ENCODE peak calls at places on chromosomes 16 and 17, in six cellular contexts. One of them, this sample, is unnamed.

GRCh38 chr17:75266315-75267145 is 4.5 kb downstream of the MIF4GD start:
- DNase-seq in ecto neural progenitor cell: no peak
- DNase-seq in right cardiac atrium: no peak
- DNase-seq in effector memory CD4-positive, alpha-beta T cell: no peak
- DNase-seq in heart right ventricle: no peak
- DNase-seq in activated T-helper 1 cell treated with anti-CD3 and anti-CD28 coated beads, Interleukin-2, amount 50 U/mL, for 16 hours: no peak
- DNase-seq in this sample: no peak

GRCh38 chr16:69105501-69106361 is at the start of gene HAS3:
- DNase-seq in ecto neural progenitor cell: peak; percentile 84
- DNase-seq in right cardiac atrium: peak; percentile 53
- DNase-seq in effector memory CD4-positive, alpha-beta T cell: no peak
- DNase-seq in heart right ventricle: no peak
- DNase-seq in activated T-helper 1 cell treated with anti-CD3 and anti-CD28 coated beads, Interleukin-2, amount 50 U/mL, for 16 hours: no peak
- DNase-seq in this sample: no peak

GRCh38 chr17:82283208-82283749 is 9.8 kb upstream of the CSNK1D start:
- DNase-seq in ecto neural progenitor cell: no peak
- DNase-seq in right cardiac atrium: no peak
- DNase-seq in effector memory CD4-positive, alpha-beta T cell: no peak
- DNase-seq in heart right ventricle: no peak
- DNase-seq in activated T-helper 1 cell treated with anti-CD3 and anti-CD28 coated beads, Interleukin-2, amount 50 U/mL, for 16 hours: no peak
- DNase-seq in this sample: no peak

GRCh38 chr16:1958715-1959268 is 546 bp upstream of the NDUFB10 start:
- DNase-seq in ecto neural progenitor cell: no peak
- DNase-seq in right cardiac atrium: peak; percentile 44
- DNase-seq in effector memory CD4-positive, alpha-beta T cell: no peak
- DNase-seq in heart right ventricle: no peak
- DNase-seq in activated T-helper 1 cell treated with anti-CD3 and anti-CD28 coated beads, Interleukin-2, amount 50 U/mL, for 16 hours: no peak
- DNase-seq in this sample: no peak

GRCh38 chr17:45307290-45308015 is 9.4 kb downstream of the MAP3K14 start:
- DNase-seq in ecto neural progenitor cell: no peak
- DNase-seq in right cardiac atrium: no peak
- DNase-seq in effector memory CD4-positive, alpha-beta T cell: no peak
- DNase-seq in heart right ventricle: no peak
- DNase-seq in activated T-helper 1 cell treated with anti-CD3 and anti-CD28 coated beads, Interleukin-2, amount 50 U/mL, for 16 hours: no peak
- DNase-seq in this sample: no peak

GRCh38 chr16:17768257-17768656 is 297.5 kb upstream of the XYLT1 start:
- DNase-seq in ecto neural progenitor cell: no peak
- DNase-seq in right cardiac atrium: no peak
- DNase-seq in effector memory CD4-positive, alpha-beta T cell: no peak
- DNase-seq in heart right ventricle: no peak
- DNase-seq in activated T-helper 1 cell treated with anti-CD3 and anti-CD28 coated beads, Interleukin-2, amount 50 U/mL, for 16 hours: no peak
- DNase-seq in this sample: no peak

GRCh38 chr17:72419866-72420774 is 299.3 kb downstream of the SOX9 start:
- DNase-seq in ecto neural progenitor cell: no peak
- DNase-seq in right cardiac atrium: no peak
- DNase-seq in effector memory CD4-positive, alpha-beta T cell: no peak
- DNase-seq in heart right ventricle: no peak
- DNase-seq in activated T-helper 1 cell treated with anti-CD3 and anti-CD28 coated beads, Interleukin-2, amount 50 U/mL, for 16 hours: no peak
- DNase-seq in this sample: no peak

GRCh38 chr17:19244357-19244756 is 7.2 kb downstream of the EPN2 start:
- DNase-seq in ecto neural progenitor cell: no peak
- DNase-seq in right cardiac atrium: no peak
- DNase-seq in effector memory CD4-positive, alpha-beta T cell: no peak
- DNase-seq in heart right ventricle: no peak
- DNase-seq in activated T-helper 1 cell treated with anti-CD3 and anti-CD28 coated beads, Interleukin-2, amount 50 U/mL, for 16 hours: no peak
- DNase-seq in this sample: no peak

GRCh38 chr16:74501484-74502479 is 80.5 kb upstream of the CLEC18B start:
- DNase-seq in ecto neural progenitor cell: no peak
- DNase-seq in right cardiac atrium: no peak
- DNase-seq in effector memory CD4-positive, alpha-beta T cell: no peak
- DNase-seq in heart right ventricle: peak; percentile 9
- DNase-seq in activated T-helper 1 cell treated with anti-CD3 and anti-CD28 coated beads, Interleukin-2, amount 50 U/mL, for 16 hours: no peak
- DNase-seq in this sample: no peak

GRCh38 chr17:1000597-1001490 is 3.9 kb downstream of the TIMM22 start:
- DNase-seq in ecto neural progenitor cell: no peak
- DNase-seq in right cardiac atrium: no peak
- DNase-seq in effector memory CD4-positive, alpha-beta T cell: no peak
- DNase-seq in heart right ventricle: no peak
- DNase-seq in activated T-helper 1 cell treated with anti-CD3 and anti-CD28 coated beads, Interleukin-2, amount 50 U/mL, for 16 hours: no peak
- DNase-seq in this sample: no peak

GRCh38 chr17:35212668-35213067 is 18.5 kb upstream of the SLC35G3 start:
- DNase-seq in ecto neural progenitor cell: no peak
- DNase-seq in right cardiac atrium: no peak
- DNase-seq in effector memory CD4-positive, alpha-beta T cell: no peak
- DNase-seq in heart right ventricle: no peak
- DNase-seq in activated T-helper 1 cell treated with anti-CD3 and anti-CD28 coated beads, Interleukin-2, amount 50 U/mL, for 16 hours: no peak
- DNase-seq in this sample: no peak

GRCh38 chr16:64983983-64984382 is 137.9 kb downstream of the CDH11 start:
- DNase-seq in ecto neural progenitor cell: peak; percentile 68
- DNase-seq in right cardiac atrium: peak; percentile 11
- DNase-seq in effector memory CD4-positive, alpha-beta T cell: no peak
- DNase-seq in heart right ventricle: peak; percentile 62
- DNase-seq in activated T-helper 1 cell treated with anti-CD3 and anti-CD28 coated beads, Interleukin-2, amount 50 U/mL, for 16 hours: no peak
- DNase-seq in this sample: no peak

GRCh38 chr17:79285973-79286372 is 211.3 kb downstream of the ENGASE start:
- DNase-seq in ecto neural progenitor cell: no peak
- DNase-seq in right cardiac atrium: no peak
- DNase-seq in effector memory CD4-positive, alpha-beta T cell: no peak
- DNase-seq in heart right ventricle: no peak
- DNase-seq in activated T-helper 1 cell treated with anti-CD3 and anti-CD28 coated beads, Interleukin-2, amount 50 U/mL, for 16 hours: no peak
- DNase-seq in this sample: no peak

This sample was measured in activated CD4-positive, CD25-positive, alpha-beta regulatory T cell treated with anti-CD3 and anti-CD28 coated beads, Interleukin-2, amount 50 U/mL, for 16 hours.